ENCODE peak calls at places on chromosome 6, in five cellular contexts. G is IMR-90, Q is mesendoderm, Y is trophoblast cell, O is H1. I is an unnamed sample.

GRCh38 chr6:109790131-109790530 is 99.0 kb downstream of the FIG4 start:
- DNase-seq in G (peak), Q (peak), Y (peak), O (no peak), I (no peak)

GRCh38 chr6:44108471-44108870 is 18.8 kb downstream of the MRPL14 start:
- DNase-seq in G (no peak), Q (no peak), Y (no peak), O (no peak), I (no peak)

GRCh38 chr6:90940812-90941481 is 354.1 kb upstream of the MAP3K7 start:
- DNase-seq in G (peak), Q (peak), Y (peak), O (no peak), I (peak)

GRCh38 chr6:170279977-170280688 is 10.7 kb downstream of the DLL1 start:
- DNase-seq in G (peak), Q (peak), Y (peak), O (no peak), I (no peak)

GRCh38 chr6:5439749-5440148 is 178.4 kb downstream of the FARS2 start:
- DNase-seq in G (no peak), Q (no peak), Y (no peak), O (no peak), I (no peak)

GRCh38 chr6:113629940-113630339 is 227.2 kb upstream of the MARCKS start:
- DNase-seq in G (no peak), Q (no peak), Y (no peak), O (no peak), I (no peak)

GRCh38 chr6:36150283-36150682 is 20.0 kb downstream of the MAPK13 start:
- DNase-seq in G (no peak), Q (no peak), Y (no peak), O (no peak), I (no peak)

GRCh38 chr6:43990627-43991619 is 136.3 kb downstream of the MRPL14 start:
- DNase-seq in G (peak), Q (no peak), Y (no peak), O (no peak), I (no peak)

GRCh38 chr6:35552285-35552917 is 39.7 kb upstream of the TULP1 start:
- DNase-seq in G (peak), Q (peak), Y (peak), O (peak), I (no peak)

GRCh38 chr6:125014157-125014957 is 52.1 kb downstream of the RNF217 start:
- DNase-seq in G (peak), Q (no peak), Y (peak), O (no peak), I (no peak)

GRCh38 chr6:133701633-133702331 is 187.1 kb upstream of the TCF21 start:
- DNase-seq in G (peak), Q (no peak), Y (no peak), O (no peak), I (no peak)

GRCh38 chr6:137968901-137969300 is 101.8 kb downstream of the TNFAIP3 start:
- DNase-seq in G (no peak), Q (peak), Y (no peak), O (no peak), I (no peak)

GRCh38 chr6:45864651-45865050 is 151.0 kb downstream of the CLIC5 start:
- DNase-seq in G (no peak), Q (peak), Y (no peak), O (no peak), I (no peak)

GRCh38 chr6:22499815-22500214 is 69.6 kb upstream of the HDGFL1 start:
- DNase-seq in G (no peak), Q (no peak), Y (no peak), O (no peak), I (no peak)

GRCh38 chr6:63121166-63121565 is 90.1 kb upstream of the FKBP1C start:
- DNase-seq in G (no peak), Q (peak), Y (no peak), O (no peak), I (no peak)

GRCh38 chr6:29633532-29633901 is 534 bp upstream of the GABBR1 start:
- DNase-seq in G (peak), Q (no peak), Y (no peak), O (no peak), I (no peak)

GRCh38 chr6:12280458-12280857 is 9.7 kb upstream of the EDN1 start:
- DNase-seq in G (peak), Q (no peak), Y (peak), O (no peak), I (no peak)

GRCh38 chr6:167044696-167045095 is 45.5 kb downstream of the CEP43 start:
- DNase-seq in G (peak), Q (peak), Y (no peak), O (no peak), I (no peak)

GRCh38 chr6:11271637-11272036 is 39.2 kb upstream of the NEDD9 start:
- DNase-seq in G (peak), Q (no peak), Y (peak), O (no peak), I (no peak)

GRCh38 chr6:170100046-170100445 is 190.8 kb downstream of the DLL1 start:
- DNase-seq in G (no peak), Q (no peak), Y (no peak), O (peak), I (no peak)

GRCh38 chr6:90369024-90369519 is 72.4 kb upstream of the BACH2 start:
- DNase-seq in G (peak), Q (peak), Y (peak), O (no peak), I (peak)

GRCh38 chr6:107083047-107083768 is 32.1 kb downstream of the BEND3 start:
- DNase-seq in G (no peak), Q (no peak), Y (no peak), O (no peak), I (no peak)

GRCh38 chr6:132511836-132512230 is 1.1 kb downstream of the STX7 start:
- DNase-seq in G (no peak), Q (no peak), Y (peak), O (no peak), I (no peak)

GRCh38 chr6:110340566-110340965 is 17.6 kb downstream of the METTL24 start:
- DNase-seq in G (no peak), Q (no peak), Y (no peak), O (no peak), I (no peak)

GRCh38 chr6:1497593-1498105 is 108.3 kb downstream of the FOXF2 start:
- DNase-seq in G (no peak), Q (no peak), Y (no peak), O (peak), I (no peak)

GRCh38 chr6:72784071-72784470 is 162.2 kb downstream of the KCNQ5 start:
- DNase-seq in G (peak), Q (no peak), Y (peak), O (no peak), I (no peak)

GRCh38 chr6:149060985-149061760 is 256.3 kb upstream of the TAB2 start:
- DNase-seq in G (peak), Q (no peak), Y (no peak), O (no peak), I (no peak)

GRCh38 chr6:68691120-68691519 is 56.0 kb downstream of the ADGRB3 start:
- DNase-seq in G (no peak), Q (no peak), Y (no peak), O (no peak), I (no peak)

GRCh38 chr6:137092018-137092417 is 47.3 kb upstream of the IL20RA start:
- DNase-seq in G (no peak), Q (no peak), Y (no peak), O (no peak), I (no peak)

GRCh38 chr6:52016918-52017748 is 70.3 kb downstream of the PKHD1 start:
- DNase-seq in G (no peak), Q (peak), Y (peak), O (peak), I (no peak)

GRCh38 chr6:21033575-21034026 is 499.3 kb downstream of the CDKAL1 start:
- DNase-seq in G (peak), Q (peak), Y (peak), O (no peak), I (no peak)

GRCh38 chr6:137492289-137492688 is 1.9 kb downstream of the OLIG3 start:
- DNase-seq in G (no peak), Q (no peak), Y (no peak), O (no peak), I (no peak)

GRCh38 chr6:10230533-10230932 is 184.3 kb downstream of the TFAP2A start:
- DNase-seq in G (no peak), Q (no peak), Y (no peak), O (no peak), I (no peak)

GRCh38 chr6:157268835-157269234 is 54.5 kb downstream of the TMEM242 start:
- DNase-seq in G (no peak), Q (no peak), Y (no peak), O (no peak), I (no peak)

GRCh38 chr6:136280032-136280609 is 9.5 kb downstream of the BCLAF1 start:
- DNase-seq in G (no peak), Q (no peak), Y (no peak), O (no peak), I (no peak)

GRCh38 chr6:163645560-163645959 is 231.0 kb downstream of the QKI start:
- DNase-seq in G (no peak), Q (no peak), Y (peak), O (no peak), I (no peak)

GRCh38 chr6:167826230-167827061 is at the start of gene AFDN:
- DNase-seq in G (peak), Q (peak), Y (peak), O (peak), I (peak)

GRCh38 chr6:92888316-92888715 is 531.0 kb downstream of the EPHA7 start:
- DNase-seq in G (no peak), Q (no peak), Y (no peak), O (no peak), I (no peak)
- H4K8ac ChIP-seq in G (no peak), Q (no peak), Y (no peak), O (no peak), I (no peak)

GRCh38 chr6:16955899-16956298 is 146.0 kb upstream of the STMND1 start:
- DNase-seq in G (no peak), Q (no peak), Y (no peak), O (no peak), I (no peak)
- H3K4me2 ChIP-seq in G (no peak), Q (no peak), Y (no peak), O (no peak), I (no peak)

DNA sequence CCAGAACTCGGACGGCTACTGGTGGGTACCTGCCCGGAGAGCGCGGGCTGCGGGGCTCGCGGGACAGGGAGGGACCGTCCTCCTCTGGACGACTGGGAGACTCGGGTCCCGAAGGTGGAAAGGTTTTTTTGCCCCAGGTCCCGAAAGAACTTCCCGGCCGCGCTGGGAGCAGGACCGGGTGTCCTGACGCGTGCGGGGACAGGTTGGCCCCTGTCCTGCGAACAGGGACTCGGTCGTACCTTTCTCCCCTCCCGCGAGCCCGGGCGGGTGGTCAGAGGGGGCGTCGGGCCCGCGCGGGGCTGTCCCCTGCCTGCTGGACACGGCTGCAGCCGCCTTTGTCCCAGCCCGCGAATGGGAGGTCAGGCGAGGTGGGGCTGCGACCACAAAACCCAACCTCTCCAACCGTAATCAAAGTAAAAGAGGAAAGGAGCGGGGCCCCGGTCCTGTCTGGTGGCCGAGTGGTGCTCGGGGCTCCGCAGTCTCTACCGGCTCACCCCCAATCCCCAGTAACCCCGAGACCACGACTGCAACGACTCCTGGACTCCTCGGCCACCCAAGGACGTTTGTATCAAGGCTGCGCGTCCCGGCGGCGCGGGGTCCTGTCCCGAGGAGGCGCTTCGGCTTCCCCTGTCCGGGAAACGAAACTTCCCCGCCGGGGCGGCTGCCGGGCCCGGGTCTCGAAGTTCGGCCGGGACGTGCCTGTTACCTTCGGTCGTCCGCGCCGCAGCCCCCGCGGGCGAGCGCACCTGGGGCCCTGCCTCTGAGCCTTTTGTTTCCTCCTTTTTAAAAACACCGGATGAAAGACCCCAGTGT is 800 bp downstream of the DSP start:
- DNase-seq in G (no peak), Q (peak), Y (peak), O (no peak), I (peak)
- H3K18ac ChIP-seq in G (no peak), Q (peak), Y (peak), O (peak), I (peak)

GRCh38 chr6:33639559-33639958 is 18.4 kb downstream of the ITPR3 start:
- DNase-seq in G (no peak), Q (no peak), Y (no peak), O (no peak), I (no peak)

GRCh38 chr6:33642897-33643296 is 21.8 kb downstream of the ITPR3 start:
- DNase-seq in G (no peak), Q (no peak), Y (no peak), O (no peak), I (no peak)

GRCh38 chr6:33640361-33640760 is 19.2 kb downstream of the ITPR3 start:
- DNase-seq in G (no peak), Q (no peak), Y (no peak), O (no peak), I (no peak)

GRCh38 chr6:33641602-33642001 is 20.5 kb downstream of the ITPR3 start:
- DNase-seq in G (no peak), Q (no peak), Y (no peak), O (no peak), I (no peak)

GRCh38 chr6:33641144-33641543 is 20.0 kb downstream of the ITPR3 start:
- DNase-seq in G (no peak), Q (no peak), Y (no peak), O (no peak), I (no peak)
- H4K8ac ChIP-seq in G (no peak), Q (no peak), Y (no peak), O (no peak), I (no peak)

DNA sequence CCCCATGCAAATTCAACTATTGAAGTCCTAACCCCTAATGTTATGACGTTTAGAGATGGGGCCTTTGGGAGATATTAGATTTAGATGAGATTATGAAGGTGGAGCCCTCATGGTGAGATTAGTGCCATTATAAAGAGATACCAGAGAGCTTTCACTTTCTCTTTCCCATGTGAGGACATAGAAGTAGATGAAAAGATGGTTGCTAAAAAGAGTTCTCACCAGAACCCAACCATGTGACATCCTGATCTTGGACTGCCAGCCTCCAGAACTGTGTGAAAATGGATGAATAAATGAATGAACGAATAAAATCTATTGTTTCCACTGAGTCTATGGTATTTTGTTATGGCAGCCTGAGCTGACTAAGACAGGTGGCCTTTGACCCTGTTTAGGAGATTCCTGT is 50.6 kb upstream of the FBXO30 start:
- DNase-seq in G (no peak), Q (no peak), Y (peak), O (no peak), I (no peak)
- H3K4me2 ChIP-seq in G (peak), Q (no peak), Y (no peak), O (no peak), I (no peak)

I was measured in neuronal stem cell.